ENCODE peak calls at places on chromosomes 1 and 21, in eight cellular contexts. M is H9, E is endodermal cell, X is GM23338, K is HCT116, H is body of pancreas, J is stomach, B is colonic mucosa. Z is an unnamed sample. For H3K27me3, the result is how much of the 10 kb centered on the place peaks cover.

GRCh38 chr21:27817902-27818623 is 851.2 kb upstream of the ADAMTS5 start:
- DNase-seq in M (no peak), E (no peak), X (no peak), K (no peak), H (no peak), J (no peak), B (no peak), Z (no peak)

GRCh38 chr1:225464851-225465792 is 37.3 kb upstream of the LBR start:
- DNase-seq in M (peak), E (peak), X (peak), K (no peak), H (no peak), J (no peak), B (no peak), Z (no peak)

GRCh38 chr1:84361796-84362195 is 36.5 kb upstream of the DNASE2B start:
- DNase-seq in M (no peak), E (no peak), X (no peak), K (no peak), H (no peak), J (no peak), B (no peak), Z (no peak)

GRCh38 chr1:209390764-209391163 is 192.8 kb upstream of the CAMK1G start:
- DNase-seq in M (no peak), E (no peak), X (no peak), K (no peak), H (no peak), J (no peak), B (no peak), Z (no peak)

GRCh38 chr1:193211539-193211938 is 25.1 kb upstream of the B3GALT2 start:
- DNase-seq in M (no peak), E (no peak), X (no peak), K (peak), H (no peak), J (no peak), B (no peak), Z (no peak)

GRCh38 chr1:64135501-64136245 is 67.8 kb upstream of the UBE2U start:
- DNase-seq in M (no peak), E (no peak), X (no peak), K (no peak), H (no peak), J (no peak), B (no peak), Z (no peak)

GRCh38 chr1:48469616-48470500 is 2.1 kb downstream of the SPATA6 start:
- DNase-seq in M (no peak), E (no peak), X (no peak), K (no peak), H (peak), J (peak), B (peak), Z (no peak)

GRCh38 chr1:94039871-94040569 is 80.9 kb downstream of the ABCA4 start:
- DNase-seq in M (no peak), E (no peak), X (no peak), K (no peak), H (no peak), J (no peak), B (no peak), Z (no peak)

GRCh38 chr1:215263636-215264035 is 181.1 kb downstream of the KCNK2 start:
- DNase-seq in M (no peak), E (no peak), X (no peak), K (no peak), H (no peak), J (no peak), B (no peak), Z (no peak)

GRCh38 chr1:153548722-153549695 is at the start of gene S100A3:
- DNase-seq in M (peak), E (peak), X (no peak), K (no peak), H (peak), J (peak), B (peak), Z (no peak)

GRCh38 chr1:117567435-117567834 is 38.4 kb upstream of the TENT5C start:
- DNase-seq in M (no peak), E (peak), X (no peak), K (no peak), H (no peak), J (no peak), B (peak), Z (no peak)

GRCh38 chr1:157085416-157085815 is 14.2 kb downstream of the ETV3L start:
- DNase-seq in M (no peak), E (no peak), X (no peak), K (no peak), H (no peak), J (no peak), B (peak), Z (no peak)

GRCh38 chr1:56838726-56839125 is 15.9 kb upstream of the C8A start:
- DNase-seq in M (no peak), E (no peak), X (no peak), K (no peak), H (no peak), J (no peak), B (no peak), Z (no peak)

GRCh38 chr1:179744401-179745130 is 1.5 kb downstream of the FAM163A start:
- DNase-seq in M (no peak), E (peak), X (peak), K (no peak), H (no peak), J (no peak), B (no peak), Z (no peak)

GRCh38 chr1:77275194-77275593 is 6.6 kb upstream of the AK5 start:
- DNase-seq in M (no peak), E (no peak), X (peak), K (no peak), H (no peak), J (no peak), B (no peak), Z (no peak)

GRCh38 chr1:198001776-198002408 is 84.7 kb downstream of the LHX9 start:
- DNase-seq in M (no peak), E (no peak), X (no peak), K (no peak), H (no peak), J (no peak), B (no peak), Z (no peak)

GRCh38 chr1:35660581-35661473 is 19.5 kb upstream of the PSMB2 start:
- DNase-seq in M (peak), E (peak), X (peak), K (no peak), H (no peak), J (no peak), B (no peak), Z (no peak)

GRCh38 chr1:59218521-59219236 is 78.2 kb upstream of the FGGY start:
- DNase-seq in M (no peak), E (no peak), X (no peak), K (no peak), H (no peak), J (no peak), B (no peak), Z (no peak)

GRCh38 chr1:15213333-15213732 is 33.7 kb upstream of the FHAD1 start:
- DNase-seq in M (no peak), E (no peak), X (no peak), K (no peak), H (no peak), J (peak), B (no peak), Z (no peak)

GRCh38 chr1:35220976-35221375 is 28.0 kb upstream of the SFPQ start:
- DNase-seq in M (peak), E (peak), X (peak), K (peak), H (no peak), J (no peak), B (no peak), Z (no peak)

GRCh38 chr1:94579876-94580294 is 38.3 kb upstream of the F3 start:
- DNase-seq in M (peak), E (peak), X (peak), K (peak), H (no peak), J (no peak), B (no peak), Z (no peak)

GRCh38 chr21:16708431-16708830 is 804.4 kb upstream of the CXADR start:
- DNase-seq in M (no peak), E (no peak), X (no peak), K (no peak), H (no peak), J (no peak), B (no peak), Z (no peak)

GRCh38 chr1:182029379-182030331 is 31.9 kb downstream of the ZNF648 start:
- DNase-seq in M (peak), E (peak), X (peak), K (peak), H (peak), J (peak), B (peak), Z (peak)

GRCh38 chr1:24525606-24526005 is 23.0 kb downstream of the RCAN3 start:
- DNase-seq in M (no peak), E (no peak), X (no peak), K (no peak), H (no peak), J (no peak), B (no peak), Z (no peak)

GRCh38 chr1:24526045-24526444 is 23.4 kb downstream of the RCAN3 start:
- DNase-seq in M (no peak), E (no peak), X (no peak), K (no peak), H (no peak), J (no peak), B (no peak), Z (no peak)

GRCh38 chr1:24526940-24527542 is 24.4 kb downstream of the RCAN3 start:
- DNase-seq in M (no peak), E (no peak), X (peak), K (peak), H (no peak), J (no peak), B (peak), Z (peak)
- TF ChIP-seq CTCF in M (peak), E (peak), X (peak), K (peak), H (peak), J (peak), B (peak), Z (peak)

GRCh38 chr1:232806071-232806510 is 875 bp downstream of the MAP10 start:
- DNase-seq in M (no peak), E (no peak), X (no peak), K (no peak), H (no peak), J (no peak), B (no peak), Z (no peak)
- H3K27ac ChIP-seq in M (no peak), E (no peak), X (peak), K (no peak), H (peak), J (peak), B (no peak), Z (no peak)

DNA sequence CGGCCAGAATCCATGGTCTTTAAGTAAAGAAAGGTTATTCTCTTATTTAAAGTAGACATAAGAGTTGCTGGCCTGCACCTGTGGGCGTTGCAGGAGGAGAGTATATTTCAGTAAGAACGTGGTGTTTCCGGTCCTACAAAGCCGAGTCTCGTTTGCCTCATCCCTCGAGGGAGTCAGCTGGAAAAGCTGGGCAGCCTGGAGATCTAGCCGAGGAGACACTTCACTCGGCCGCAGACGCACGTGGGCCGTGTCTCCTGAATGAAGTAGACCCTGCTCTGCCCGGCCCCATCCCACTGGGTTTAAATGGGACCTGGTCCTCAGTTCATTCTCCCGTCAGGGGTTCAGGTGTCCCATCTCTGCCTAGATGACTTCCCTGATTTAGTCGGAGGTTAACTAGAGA is 14.9 kb downstream of the SLC45A1 start:
- DNase-seq in M (no peak), E (no peak), X (no peak), K (no peak), H (no peak), J (no peak), B (no peak), Z (no peak)
- H3K27me3 ChIP-seq in M (under half), E (under half), X (under half), K (under half), H (under half), J (under half), B (under half), Z (under half)

GRCh38 chr1:205687242-205687641 is 6.9 kb upstream of the SLC45A3 start:
- DNase-seq in M (no peak), E (peak), X (no peak), K (no peak), H (no peak), J (no peak), B (no peak), Z (no peak)
- TF ChIP-seq CTCF in M (no peak), E (no peak), X (no peak), K (no peak), H (no peak), J (no peak), B (no peak), Z (no peak)

GRCh38 chr1:27418786-27419185 is 26.4 kb downstream of the GPR3 start:
- DNase-seq in M (no peak), E (no peak), X (peak), K (no peak), H (no peak), J (no peak), B (no peak), Z (no peak)
- H3K27ac ChIP-seq in M (no peak), E (peak), X (peak), K (no peak), H (peak), J (peak), B (peak), Z (no peak)

GRCh38 chr1:163300569-163300968 is 21.2 kb upstream of the NUF2 start:
- DNase-seq in M (no peak), E (no peak), X (no peak), K (no peak), H (no peak), J (no peak), B (no peak), Z (no peak)
- H3K27me3 ChIP-seq in M (under half), E (under half), X (under half), K (under half), H (under half), J (under half), B (under half), Z (under half)

GRCh38 chr1:87334351-87335174 is 5.9 kb downstream of the LMO4 start:
- DNase-seq in M (peak), E (peak), X (peak), K (no peak), H (no peak), J (no peak), B (peak), Z (no peak)
- TF ChIP-seq CTCF in M (peak), E (peak), X (no peak), K (no peak), H (no peak), J (no peak), B (no peak), Z (no peak)

GRCh38 chr1:30743584-30744059 is 14.0 kb downstream of the LAPTM5 start:
- DNase-seq in M (no peak), E (no peak), X (no peak), K (no peak), H (no peak), J (no peak), B (no peak), Z (peak)
- H3K27ac ChIP-seq in M (no peak), E (no peak), X (no peak), K (no peak), H (no peak), J (peak), B (peak), Z (peak)